ENCODE peak calls at places on chromosomes 3 and 15, in eight cellular contexts. One of them, this sample, is unnamed.

GRCh38 chr3:123193448-123194101 is 8.2 kb upstream of the SEC22A start:
- DNase-seq in coronary artery: no peak
- DNase-seq in sigmoid colon: no peak
- DNase-seq in left ventricle myocardium inferior: no peak
- DNase-seq in HFFc6: no peak
- DNase-seq in cardiac muscle cell: no peak
- DNase-seq in testis: no peak
- DNase-seq in endothelial cell: no peak
- DNase-seq in this sample: no peak

GRCh38 chr3:52385157-52385556 is 59.7 kb downstream of the SEMA3G start:
- DNase-seq in testis: no peak
- DNase-seq in coronary artery: no peak
- DNase-seq in left ventricle myocardium inferior: no peak
- DNase-seq in endothelial cell: peak; percentile 74
- DNase-seq in sigmoid colon: no peak
- DNase-seq in HFFc6: peak; percentile 43
- DNase-seq in cardiac muscle cell: peak; percentile 30
- DNase-seq in this sample: no peak

GRCh38 chr15:25092661-25093060 is 137.9 kb downstream of the SNRPN start:
- DNase-seq in endothelial cell: no peak
- DNase-seq in HFFc6: no peak
- DNase-seq in coronary artery: no peak
- DNase-seq in sigmoid colon: no peak
- DNase-seq in left ventricle myocardium inferior: no peak
- DNase-seq in testis: no peak
- DNase-seq in cardiac muscle cell: no peak
- DNase-seq in this sample: no peak

GRCh38 chr3:48466386-48467109 is 20.0 kb downstream of the ATRIP start:
- DNase-seq in cardiac muscle cell: no peak
- DNase-seq in HFFc6: no peak
- DNase-seq in endothelial cell: no peak
- DNase-seq in testis: no peak
- DNase-seq in sigmoid colon: peak; percentile 74
- DNase-seq in coronary artery: no peak
- DNase-seq in left ventricle myocardium inferior: peak; percentile 35
- DNase-seq in this sample: no peak

GRCh38 chr15:41930221-41930866 is 36.5 kb upstream of the SPTBN5 start:
- DNase-seq in HFFc6: peak; percentile 97
- DNase-seq in testis: no peak
- DNase-seq in coronary artery: peak; percentile 78
- DNase-seq in left ventricle myocardium inferior: peak; percentile 64
- DNase-seq in endothelial cell: no peak
- DNase-seq in cardiac muscle cell: peak; percentile 94
- DNase-seq in sigmoid colon: no peak
- DNase-seq in this sample: no peak

GRCh38 chr3:153348457-153349137 is 186.6 kb downstream of the RAP2B start:
- DNase-seq in endothelial cell: no peak
- DNase-seq in coronary artery: no peak
- DNase-seq in sigmoid colon: no peak
- DNase-seq in testis: no peak
- DNase-seq in left ventricle myocardium inferior: no peak
- DNase-seq in HFFc6: no peak
- DNase-seq in cardiac muscle cell: no peak
- DNase-seq in this sample: no peak

GRCh38 chr15:99090011-99090699 is 14.7 kb upstream of the SYNM start:
- DNase-seq in sigmoid colon: no peak
- DNase-seq in cardiac muscle cell: no peak
- DNase-seq in coronary artery: no peak
- DNase-seq in HFFc6: no peak
- DNase-seq in testis: no peak
- DNase-seq in endothelial cell: no peak
- DNase-seq in left ventricle myocardium inferior: no peak
- DNase-seq in this sample: no peak

GRCh38 chr3:142366434-142366833 is 81.4 kb downstream of the XRN1 start:
- DNase-seq in endothelial cell: no peak
- DNase-seq in cardiac muscle cell: peak; percentile 2
- DNase-seq in sigmoid colon: no peak
- DNase-seq in testis: no peak
- DNase-seq in HFFc6: peak; percentile 6
- DNase-seq in coronary artery: no peak
- DNase-seq in left ventricle myocardium inferior: no peak
- DNase-seq in this sample: no peak

GRCh38 chr15:74893627-74894026 is 3.8 kb downstream of the MPI start:
- DNase-seq in HFFc6: no peak
- DNase-seq in coronary artery: no peak
- DNase-seq in sigmoid colon: no peak
- DNase-seq in endothelial cell: no peak
- DNase-seq in testis: no peak
- DNase-seq in cardiac muscle cell: no peak
- DNase-seq in left ventricle myocardium inferior: no peak
- DNase-seq in this sample: no peak

DNA sequence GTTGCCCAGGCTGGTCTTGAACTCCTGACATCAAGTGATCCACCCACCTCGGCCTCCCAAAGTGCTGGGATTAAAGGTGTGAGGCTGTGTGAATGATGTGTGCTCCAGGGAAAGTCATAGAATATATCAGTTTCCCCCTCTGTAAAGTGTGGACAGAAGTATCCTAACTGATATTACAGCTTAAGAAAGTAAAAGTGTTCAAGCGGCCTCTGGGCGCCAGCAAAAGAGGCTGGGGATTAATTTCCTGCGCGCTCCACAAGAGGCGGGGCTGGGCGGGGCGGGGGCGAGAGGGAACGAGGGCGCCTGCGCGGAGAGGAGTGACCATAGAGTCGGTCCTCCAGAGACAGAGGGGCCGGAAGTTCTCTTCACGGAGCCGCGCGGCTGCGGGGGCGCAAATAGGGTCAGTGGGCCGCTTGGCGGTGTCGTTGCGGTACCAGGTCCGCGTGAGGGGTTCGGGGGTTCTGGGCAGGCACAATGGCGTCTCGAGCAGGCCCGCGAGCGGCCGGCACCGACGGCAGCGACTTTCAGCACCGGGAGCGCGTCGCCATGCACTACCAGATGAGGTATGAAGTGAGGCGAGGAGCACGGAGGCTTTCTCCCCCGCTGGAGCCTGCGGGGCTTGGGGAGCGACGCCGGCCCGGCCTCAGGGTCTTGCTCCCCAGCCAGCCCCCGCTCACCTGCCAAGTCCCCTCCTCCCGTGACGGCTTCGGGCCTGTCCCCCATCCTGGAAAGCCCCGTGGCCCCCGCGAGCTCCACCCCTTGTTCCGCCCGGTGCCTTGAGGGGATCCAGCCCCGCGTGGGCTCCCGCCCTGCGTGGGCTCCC is at the start of gene JAGN1:
- DNase-seq in testis: peak; percentile 94
- DNase-seq in cardiac muscle cell: peak; percentile 93
- DNase-seq in coronary artery: peak; percentile 96
- DNase-seq in sigmoid colon: peak; percentile 95
- DNase-seq in HFFc6: peak; percentile 75
- DNase-seq in endothelial cell: peak; percentile 83
- DNase-seq in left ventricle myocardium inferior: peak; percentile 92
- DNase-seq in this sample: peak; percentile 81
- TF ChIP-seq CTCF in testis: no peak
- TF ChIP-seq CTCF in cardiac muscle cell: no peak
- TF ChIP-seq CTCF in coronary artery: no peak
- TF ChIP-seq CTCF in sigmoid colon: no peak
- TF ChIP-seq CTCF in HFFc6: peak; percentile 30
- TF ChIP-seq CTCF in endothelial cell: no peak
- TF ChIP-seq CTCF in left ventricle myocardium inferior: peak; percentile 30
- TF ChIP-seq CTCF in this sample: peak; percentile 7

DNA sequence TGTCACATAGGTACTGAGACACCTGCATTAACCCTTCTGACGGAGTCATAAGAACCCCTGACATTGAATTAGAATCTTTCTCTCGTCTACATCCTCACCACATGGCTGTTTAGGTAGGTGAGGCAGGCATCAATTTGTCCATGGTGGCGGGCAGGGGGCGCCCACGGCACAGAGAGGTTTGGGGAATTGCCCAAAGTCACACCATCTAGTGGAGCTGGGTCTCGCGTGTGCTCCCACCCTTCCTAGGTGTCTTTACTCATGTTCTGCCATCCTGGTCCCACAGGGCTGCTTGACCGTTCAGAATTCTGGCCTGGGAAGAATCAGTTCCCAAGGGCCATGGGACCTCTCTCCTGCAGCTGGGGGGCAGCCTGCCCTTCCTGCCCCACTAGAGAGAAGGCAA is 14.7 kb upstream of the DLL4 start:
- DNase-seq in testis: no peak
- DNase-seq in sigmoid colon: no peak
- DNase-seq in coronary artery: no peak
- DNase-seq in cardiac muscle cell: no peak
- DNase-seq in left ventricle myocardium inferior: no peak
- DNase-seq in endothelial cell: no peak
- DNase-seq in HFFc6: no peak
- DNase-seq in this sample: no peak
- TF ChIP-seq CTCF in testis: no peak
- TF ChIP-seq CTCF in sigmoid colon: no peak
- TF ChIP-seq CTCF in coronary artery: no peak
- TF ChIP-seq CTCF in cardiac muscle cell: no peak
- TF ChIP-seq CTCF in left ventricle myocardium inferior: no peak
- TF ChIP-seq CTCF in endothelial cell: no peak
- TF ChIP-seq CTCF in HFFc6: no peak
- TF ChIP-seq CTCF in this sample: no peak

DNA sequence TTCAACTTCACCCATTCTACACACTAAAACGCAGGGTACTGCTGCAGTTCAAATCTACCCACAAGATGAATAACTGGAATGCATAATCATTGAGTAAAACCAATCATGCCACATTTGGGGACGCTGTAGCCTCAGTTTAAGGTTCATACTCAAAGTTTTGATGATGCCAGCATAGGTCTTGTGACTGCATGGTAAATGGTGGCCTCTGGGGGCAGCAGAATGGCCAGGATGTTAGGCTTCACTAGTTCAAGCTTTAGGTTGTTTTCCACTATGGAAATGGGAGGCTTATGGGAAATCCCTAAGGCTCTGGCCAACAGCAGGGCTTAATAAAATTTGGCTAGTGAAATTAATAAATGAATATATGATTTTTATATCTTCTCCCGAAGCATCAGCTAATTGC is 104.3 kb upstream of the TSC22D2 start:
- DNase-seq in HFFc6: no peak
- DNase-seq in endothelial cell: peak; percentile 11
- DNase-seq in coronary artery: no peak
- DNase-seq in cardiac muscle cell: no peak
- DNase-seq in sigmoid colon: no peak
- DNase-seq in testis: no peak
- DNase-seq in left ventricle myocardium inferior: no peak
- DNase-seq in this sample: no peak
- TF ChIP-seq CTCF in HFFc6: peak; percentile 33
- TF ChIP-seq CTCF in endothelial cell: peak; percentile 40
- TF ChIP-seq CTCF in coronary artery: no peak
- TF ChIP-seq CTCF in cardiac muscle cell: peak; percentile 26
- TF ChIP-seq CTCF in sigmoid colon: no peak
- TF ChIP-seq CTCF in testis: no peak
- TF ChIP-seq CTCF in left ventricle myocardium inferior: peak; percentile 32
- TF ChIP-seq CTCF in this sample: peak; percentile 33

GRCh38 chr15:43799209-43799944 is 643 bp downstream of the SERINC4 start:
- DNase-seq in left ventricle myocardium inferior: no peak
- DNase-seq in cardiac muscle cell: no peak
- DNase-seq in testis: no peak
- DNase-seq in endothelial cell: no peak
- DNase-seq in coronary artery: no peak
- DNase-seq in HFFc6: no peak
- DNase-seq in sigmoid colon: no peak
- DNase-seq in this sample: no peak
- TF ChIP-seq CTCF in left ventricle myocardium inferior: no peak
- TF ChIP-seq CTCF in cardiac muscle cell: no peak
- TF ChIP-seq CTCF in testis: no peak
- TF ChIP-seq CTCF in endothelial cell: no peak
- TF ChIP-seq CTCF in coronary artery: no peak
- TF ChIP-seq CTCF in HFFc6: no peak
- TF ChIP-seq CTCF in sigmoid colon: no peak
- TF ChIP-seq CTCF in this sample: no peak

GRCh38 chr3:108552267-108553159 is 36.7 kb downstream of the CIP2A start:
- DNase-seq in cardiac muscle cell: peak; percentile 74
- DNase-seq in testis: no peak
- DNase-seq in sigmoid colon: no peak
- DNase-seq in HFFc6: peak; percentile 52
- DNase-seq in coronary artery: no peak
- DNase-seq in left ventricle myocardium inferior: no peak
- DNase-seq in endothelial cell: peak; percentile 17
- DNase-seq in this sample: no peak
- TF ChIP-seq CTCF in cardiac muscle cell: peak; percentile 46
- TF ChIP-seq CTCF in testis: peak; percentile 54
- TF ChIP-seq CTCF in sigmoid colon: no peak
- TF ChIP-seq CTCF in HFFc6: peak; percentile 82
- TF ChIP-seq CTCF in coronary artery: no peak
- TF ChIP-seq CTCF in left ventricle myocardium inferior: peak; percentile 66
- TF ChIP-seq CTCF in endothelial cell: peak; percentile 70
- TF ChIP-seq CTCF in this sample: peak; percentile 61

GRCh38 chr3:71172951-71173350 is 410.6 kb downstream of the FOXP1 start:
- DNase-seq in left ventricle myocardium inferior: no peak
- DNase-seq in HFFc6: peak; percentile 11
- DNase-seq in coronary artery: no peak
- DNase-seq in sigmoid colon: no peak
- DNase-seq in cardiac muscle cell: peak; percentile 91
- DNase-seq in endothelial cell: no peak
- DNase-seq in testis: no peak
- DNase-seq in this sample: no peak

GRCh38 chr3:71173421-71173975 is 410.0 kb downstream of the FOXP1 start:
- DNase-seq in cardiac muscle cell: peak; percentile 86
- DNase-seq in left ventricle myocardium inferior: no peak
- DNase-seq in testis: no peak
- DNase-seq in coronary artery: no peak
- DNase-seq in endothelial cell: no peak
- DNase-seq in sigmoid colon: no peak
- DNase-seq in HFFc6: peak; percentile 5
- DNase-seq in this sample: no peak

GRCh38 chr3:71177375-71177774 is 406.2 kb downstream of the FOXP1 start:
- DNase-seq in HFFc6: no peak
- DNase-seq in endothelial cell: no peak
- DNase-seq in testis: no peak
- DNase-seq in sigmoid colon: no peak
- DNase-seq in left ventricle myocardium inferior: no peak
- DNase-seq in cardiac muscle cell: no peak
- DNase-seq in coronary artery: no peak
- DNase-seq in this sample: no peak

GRCh38 chr3:71175722-71176365 is 407.7 kb downstream of the FOXP1 start:
- DNase-seq in HFFc6: no peak
- DNase-seq in endothelial cell: no peak
- DNase-seq in cardiac muscle cell: no peak
- DNase-seq in sigmoid colon: no peak
- DNase-seq in testis: no peak
- DNase-seq in left ventricle myocardium inferior: no peak
- DNase-seq in coronary artery: no peak
- DNase-seq in this sample: no peak

DNA sequence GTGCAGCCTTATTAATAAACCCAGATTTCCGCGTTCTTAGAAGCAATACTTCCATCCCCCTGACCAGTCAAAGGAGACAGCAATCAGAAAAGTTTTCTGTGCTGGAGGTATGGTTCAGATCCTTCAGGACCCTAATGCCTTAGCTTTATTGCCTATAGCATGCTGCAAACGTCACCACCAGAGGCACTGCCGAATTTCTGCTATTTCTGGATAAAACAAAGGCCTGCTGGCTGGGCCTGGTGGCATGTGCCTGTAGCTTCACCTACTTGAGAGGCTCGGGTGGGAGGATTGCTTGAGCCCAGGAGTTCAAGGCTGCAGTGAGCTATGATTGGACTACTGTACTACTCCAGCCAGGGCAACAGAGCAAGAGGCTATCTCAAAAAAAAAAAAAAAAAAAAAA is 407.2 kb downstream of the FOXP1 start:
- DNase-seq in HFFc6: no peak
- DNase-seq in left ventricle myocardium inferior: no peak
- DNase-seq in coronary artery: no peak
- DNase-seq in cardiac muscle cell: no peak
- DNase-seq in testis: no peak
- DNase-seq in sigmoid colon: no peak
- DNase-seq in endothelial cell: peak; percentile 8
- DNase-seq in this sample: no peak
- TF ChIP-seq CTCF in HFFc6: no peak
- TF ChIP-seq CTCF in left ventricle myocardium inferior: no peak
- TF ChIP-seq CTCF in coronary artery: no peak
- TF ChIP-seq CTCF in cardiac muscle cell: no peak
- TF ChIP-seq CTCF in testis: no peak
- TF ChIP-seq CTCF in sigmoid colon: no peak
- TF ChIP-seq CTCF in endothelial cell: no peak
- TF ChIP-seq CTCF in this sample: no peak